ENCODE peak calls at places on chromosomes 7 and 10, in ten cellular contexts. One of them, this sample, is unnamed.

GRCh38 chr7:100490483-100491191 is 6.9 kb downstream of the NYAP1 start:
- DNase-seq in activated effector memory CD4-positive, alpha-beta T cell treated with anti-CD3 and anti-CD28 coated beads, Interleukin-2, amount 50 U/mL, for 16 hours: no peak
- DNase-seq in activated T-helper 1 cell treated with Interleukin-2 at 50 U/mL for 16 hours: no peak
- DNase-seq in Peyer's patch: no peak
- DNase-seq in fibroblast of the aortic adventitia: no peak
- DNase-seq in endothelial cell of umbilical vein: no peak
- DNase-seq in NCI-H2081: peak
- DNase-seq in activated CD8-positive, alpha-beta memory T cell treated with anti-CD3 and anti-CD28 coated beads for 1 hour: no peak
- DNase-seq in T-helper 1 cell: no peak
- DNase-seq in activated CD4-positive, alpha-beta T cell treated with anti-CD3 and anti-CD28 coated beads for 24 hours: no peak
- DNase-seq in this sample: no peak

GRCh38 chr7:51123322-51124021 is 193.1 kb downstream of the COBL start:
- DNase-seq in activated CD8-positive, alpha-beta memory T cell treated with anti-CD3 and anti-CD28 coated beads for 1 hour: no peak
- DNase-seq in activated effector memory CD4-positive, alpha-beta T cell treated with anti-CD3 and anti-CD28 coated beads, Interleukin-2, amount 50 U/mL, for 16 hours: peak
- DNase-seq in fibroblast of the aortic adventitia: peak
- DNase-seq in activated CD4-positive, alpha-beta T cell treated with anti-CD3 and anti-CD28 coated beads for 24 hours: peak
- DNase-seq in Peyer's patch: no peak
- DNase-seq in endothelial cell of umbilical vein: no peak
- DNase-seq in activated T-helper 1 cell treated with Interleukin-2 at 50 U/mL for 16 hours: no peak
- DNase-seq in T-helper 1 cell: no peak
- DNase-seq in NCI-H2081: no peak
- DNase-seq in this sample: no peak

GRCh38 chr10:90779573-90779972 is 78.3 kb downstream of the HTR7 start:
- DNase-seq in fibroblast of the aortic adventitia: no peak
- DNase-seq in T-helper 1 cell: no peak
- DNase-seq in activated CD4-positive, alpha-beta T cell treated with anti-CD3 and anti-CD28 coated beads for 24 hours: no peak
- DNase-seq in activated effector memory CD4-positive, alpha-beta T cell treated with anti-CD3 and anti-CD28 coated beads, Interleukin-2, amount 50 U/mL, for 16 hours: no peak
- DNase-seq in activated CD8-positive, alpha-beta memory T cell treated with anti-CD3 and anti-CD28 coated beads for 1 hour: no peak
- DNase-seq in activated T-helper 1 cell treated with Interleukin-2 at 50 U/mL for 16 hours: no peak
- DNase-seq in NCI-H2081: no peak
- DNase-seq in endothelial cell of umbilical vein: peak
- DNase-seq in Peyer's patch: no peak
- DNase-seq in this sample: peak

GRCh38 chr7:128221929-128222403 is 19.1 kb upstream of the LEP start:
- DNase-seq in NCI-H2081: no peak
- DNase-seq in T-helper 1 cell: no peak
- DNase-seq in fibroblast of the aortic adventitia: peak
- DNase-seq in activated CD8-positive, alpha-beta memory T cell treated with anti-CD3 and anti-CD28 coated beads for 1 hour: no peak
- DNase-seq in endothelial cell of umbilical vein: no peak
- DNase-seq in activated effector memory CD4-positive, alpha-beta T cell treated with anti-CD3 and anti-CD28 coated beads, Interleukin-2, amount 50 U/mL, for 16 hours: no peak
- DNase-seq in activated T-helper 1 cell treated with Interleukin-2 at 50 U/mL for 16 hours: no peak
- DNase-seq in activated CD4-positive, alpha-beta T cell treated with anti-CD3 and anti-CD28 coated beads for 24 hours: no peak
- DNase-seq in Peyer's patch: no peak
- DNase-seq in this sample: no peak

GRCh38 chr7:136061433-136061832 is 84.3 kb upstream of the MTPN start:
- DNase-seq in T-helper 1 cell: no peak
- DNase-seq in activated CD4-positive, alpha-beta T cell treated with anti-CD3 and anti-CD28 coated beads for 24 hours: no peak
- DNase-seq in fibroblast of the aortic adventitia: no peak
- DNase-seq in activated effector memory CD4-positive, alpha-beta T cell treated with anti-CD3 and anti-CD28 coated beads, Interleukin-2, amount 50 U/mL, for 16 hours: no peak
- DNase-seq in activated CD8-positive, alpha-beta memory T cell treated with anti-CD3 and anti-CD28 coated beads for 1 hour: no peak
- DNase-seq in Peyer's patch: no peak
- DNase-seq in activated T-helper 1 cell treated with Interleukin-2 at 50 U/mL for 16 hours: no peak
- DNase-seq in NCI-H2081: no peak
- DNase-seq in endothelial cell of umbilical vein: no peak
- DNase-seq in this sample: peak

GRCh38 chr7:106610996-106611886 is 49.7 kb downstream of the CCDC71L start:
- DNase-seq in activated CD4-positive, alpha-beta T cell treated with anti-CD3 and anti-CD28 coated beads for 24 hours: no peak
- DNase-seq in activated effector memory CD4-positive, alpha-beta T cell treated with anti-CD3 and anti-CD28 coated beads, Interleukin-2, amount 50 U/mL, for 16 hours: no peak
- DNase-seq in NCI-H2081: peak
- DNase-seq in endothelial cell of umbilical vein: no peak
- DNase-seq in Peyer's patch: no peak
- DNase-seq in activated CD8-positive, alpha-beta memory T cell treated with anti-CD3 and anti-CD28 coated beads for 1 hour: no peak
- DNase-seq in fibroblast of the aortic adventitia: peak
- DNase-seq in activated T-helper 1 cell treated with Interleukin-2 at 50 U/mL for 16 hours: no peak
- DNase-seq in T-helper 1 cell: no peak
- DNase-seq in this sample: no peak

GRCh38 chr10:129706523-129706922 is 239.5 kb downstream of the MGMT start:
- DNase-seq in Peyer's patch: no peak
- DNase-seq in NCI-H2081: no peak
- DNase-seq in activated effector memory CD4-positive, alpha-beta T cell treated with anti-CD3 and anti-CD28 coated beads, Interleukin-2, amount 50 U/mL, for 16 hours: no peak
- DNase-seq in activated T-helper 1 cell treated with Interleukin-2 at 50 U/mL for 16 hours: no peak
- DNase-seq in endothelial cell of umbilical vein: no peak
- DNase-seq in T-helper 1 cell: no peak
- DNase-seq in fibroblast of the aortic adventitia: no peak
- DNase-seq in activated CD4-positive, alpha-beta T cell treated with anti-CD3 and anti-CD28 coated beads for 24 hours: no peak
- DNase-seq in activated CD8-positive, alpha-beta memory T cell treated with anti-CD3 and anti-CD28 coated beads for 1 hour: no peak
- DNase-seq in this sample: no peak

GRCh38 chr10:8986975-8987374 is 932.5 kb downstream of the GATA3 start:
- DNase-seq in activated CD4-positive, alpha-beta T cell treated with anti-CD3 and anti-CD28 coated beads for 24 hours: no peak
- DNase-seq in NCI-H2081: no peak
- DNase-seq in T-helper 1 cell: no peak
- DNase-seq in activated T-helper 1 cell treated with Interleukin-2 at 50 U/mL for 16 hours: no peak
- DNase-seq in activated effector memory CD4-positive, alpha-beta T cell treated with anti-CD3 and anti-CD28 coated beads, Interleukin-2, amount 50 U/mL, for 16 hours: no peak
- DNase-seq in endothelial cell of umbilical vein: no peak
- DNase-seq in Peyer's patch: no peak
- DNase-seq in activated CD8-positive, alpha-beta memory T cell treated with anti-CD3 and anti-CD28 coated beads for 1 hour: no peak
- DNase-seq in fibroblast of the aortic adventitia: no peak
- DNase-seq in this sample: no peak

GRCh38 chr10:50511512-50512213 is 112.1 kb downstream of the SGMS1 start:
- DNase-seq in NCI-H2081: no peak
- DNase-seq in activated CD4-positive, alpha-beta T cell treated with anti-CD3 and anti-CD28 coated beads for 24 hours: no peak
- DNase-seq in activated effector memory CD4-positive, alpha-beta T cell treated with anti-CD3 and anti-CD28 coated beads, Interleukin-2, amount 50 U/mL, for 16 hours: peak
- DNase-seq in Peyer's patch: no peak
- DNase-seq in activated T-helper 1 cell treated with Interleukin-2 at 50 U/mL for 16 hours: no peak
- DNase-seq in T-helper 1 cell: no peak
- DNase-seq in fibroblast of the aortic adventitia: peak
- DNase-seq in activated CD8-positive, alpha-beta memory T cell treated with anti-CD3 and anti-CD28 coated beads for 1 hour: no peak
- DNase-seq in endothelial cell of umbilical vein: peak
- DNase-seq in this sample: no peak

GRCh38 chr7:100360102-100360607 is 2.2 kb downstream of the PILRB start:
- DNase-seq in activated T-helper 1 cell treated with Interleukin-2 at 50 U/mL for 16 hours: no peak
- DNase-seq in Peyer's patch: peak
- DNase-seq in endothelial cell of umbilical vein: no peak
- DNase-seq in activated effector memory CD4-positive, alpha-beta T cell treated with anti-CD3 and anti-CD28 coated beads, Interleukin-2, amount 50 U/mL, for 16 hours: no peak
- DNase-seq in T-helper 1 cell: no peak
- DNase-seq in fibroblast of the aortic adventitia: no peak
- DNase-seq in activated CD4-positive, alpha-beta T cell treated with anti-CD3 and anti-CD28 coated beads for 24 hours: no peak
- DNase-seq in activated CD8-positive, alpha-beta memory T cell treated with anti-CD3 and anti-CD28 coated beads for 1 hour: no peak
- DNase-seq in NCI-H2081: no peak
- DNase-seq in this sample: no peak

GRCh38 chr10:97514344-97514743 is 15.6 kb downstream of the UBTD1 start:
- DNase-seq in activated T-helper 1 cell treated with Interleukin-2 at 50 U/mL for 16 hours: no peak
- DNase-seq in activated CD8-positive, alpha-beta memory T cell treated with anti-CD3 and anti-CD28 coated beads for 1 hour: no peak
- DNase-seq in fibroblast of the aortic adventitia: no peak
- DNase-seq in activated effector memory CD4-positive, alpha-beta T cell treated with anti-CD3 and anti-CD28 coated beads, Interleukin-2, amount 50 U/mL, for 16 hours: peak
- DNase-seq in NCI-H2081: no peak
- DNase-seq in activated CD4-positive, alpha-beta T cell treated with anti-CD3 and anti-CD28 coated beads for 24 hours: no peak
- DNase-seq in endothelial cell of umbilical vein: no peak
- DNase-seq in Peyer's patch: no peak
- DNase-seq in T-helper 1 cell: no peak
- DNase-seq in this sample: no peak

GRCh38 chr7:148953676-148954075 is 69.6 kb upstream of the EZH2 start:
- DNase-seq in T-helper 1 cell: no peak
- DNase-seq in activated CD8-positive, alpha-beta memory T cell treated with anti-CD3 and anti-CD28 coated beads for 1 hour: no peak
- DNase-seq in activated T-helper 1 cell treated with Interleukin-2 at 50 U/mL for 16 hours: no peak
- DNase-seq in activated CD4-positive, alpha-beta T cell treated with anti-CD3 and anti-CD28 coated beads for 24 hours: no peak
- DNase-seq in fibroblast of the aortic adventitia: no peak
- DNase-seq in endothelial cell of umbilical vein: no peak
- DNase-seq in activated effector memory CD4-positive, alpha-beta T cell treated with anti-CD3 and anti-CD28 coated beads, Interleukin-2, amount 50 U/mL, for 16 hours: peak
- DNase-seq in NCI-H2081: no peak
- DNase-seq in Peyer's patch: no peak
- DNase-seq in this sample: no peak

GRCh38 chr10:119395287-119396007 is 147.1 kb downstream of the RGS10 start:
- DNase-seq in NCI-H2081: no peak
- DNase-seq in endothelial cell of umbilical vein: peak
- DNase-seq in activated effector memory CD4-positive, alpha-beta T cell treated with anti-CD3 and anti-CD28 coated beads, Interleukin-2, amount 50 U/mL, for 16 hours: no peak
- DNase-seq in Peyer's patch: peak
- DNase-seq in activated T-helper 1 cell treated with Interleukin-2 at 50 U/mL for 16 hours: no peak
- DNase-seq in fibroblast of the aortic adventitia: peak
- DNase-seq in activated CD8-positive, alpha-beta memory T cell treated with anti-CD3 and anti-CD28 coated beads for 1 hour: no peak
- DNase-seq in activated CD4-positive, alpha-beta T cell treated with anti-CD3 and anti-CD28 coated beads for 24 hours: no peak
- DNase-seq in T-helper 1 cell: no peak
- DNase-seq in this sample: no peak

GRCh38 chr10:97849491-97850402 is at the start of gene GOLGA7B:
- DNase-seq in activated T-helper 1 cell treated with Interleukin-2 at 50 U/mL for 16 hours: peak
- DNase-seq in fibroblast of the aortic adventitia: no peak
- DNase-seq in activated CD8-positive, alpha-beta memory T cell treated with anti-CD3 and anti-CD28 coated beads for 1 hour: peak
- DNase-seq in activated CD4-positive, alpha-beta T cell treated with anti-CD3 and anti-CD28 coated beads for 24 hours: peak
- DNase-seq in endothelial cell of umbilical vein: peak
- DNase-seq in T-helper 1 cell: peak
- DNase-seq in activated effector memory CD4-positive, alpha-beta T cell treated with anti-CD3 and anti-CD28 coated beads, Interleukin-2, amount 50 U/mL, for 16 hours: peak
- DNase-seq in Peyer's patch: peak
- DNase-seq in NCI-H2081: peak
- DNase-seq in this sample: peak

GRCh38 chr10:72291019-72291532 is 17.4 kb downstream of the DDIT4 start:
- DNase-seq in Peyer's patch: no peak
- DNase-seq in activated CD8-positive, alpha-beta memory T cell treated with anti-CD3 and anti-CD28 coated beads for 1 hour: no peak
- DNase-seq in T-helper 1 cell: no peak
- DNase-seq in activated CD4-positive, alpha-beta T cell treated with anti-CD3 and anti-CD28 coated beads for 24 hours: no peak
- DNase-seq in fibroblast of the aortic adventitia: no peak
- DNase-seq in activated T-helper 1 cell treated with Interleukin-2 at 50 U/mL for 16 hours: no peak
- DNase-seq in NCI-H2081: no peak
- DNase-seq in endothelial cell of umbilical vein: no peak
- DNase-seq in activated effector memory CD4-positive, alpha-beta T cell treated with anti-CD3 and anti-CD28 coated beads, Interleukin-2, amount 50 U/mL, for 16 hours: peak
- DNase-seq in this sample: no peak

GRCh38 chr10:101639141-101639900 is 51.2 kb downstream of the DPCD start:
- DNase-seq in T-helper 1 cell: no peak
- DNase-seq in NCI-H2081: no peak
- DNase-seq in activated effector memory CD4-positive, alpha-beta T cell treated with anti-CD3 and anti-CD28 coated beads, Interleukin-2, amount 50 U/mL, for 16 hours: no peak
- DNase-seq in activated T-helper 1 cell treated with Interleukin-2 at 50 U/mL for 16 hours: no peak
- DNase-seq in endothelial cell of umbilical vein: no peak
- DNase-seq in activated CD8-positive, alpha-beta memory T cell treated with anti-CD3 and anti-CD28 coated beads for 1 hour: no peak
- DNase-seq in activated CD4-positive, alpha-beta T cell treated with anti-CD3 and anti-CD28 coated beads for 24 hours: no peak
- DNase-seq in Peyer's patch: no peak
- DNase-seq in fibroblast of the aortic adventitia: no peak
- DNase-seq in this sample: no peak

GRCh38 chr7:98439484-98439883 is 38.6 kb upstream of the BAIAP2L1 start:
- DNase-seq in endothelial cell of umbilical vein: no peak
- DNase-seq in activated effector memory CD4-positive, alpha-beta T cell treated with anti-CD3 and anti-CD28 coated beads, Interleukin-2, amount 50 U/mL, for 16 hours: no peak
- DNase-seq in T-helper 1 cell: no peak
- DNase-seq in activated CD4-positive, alpha-beta T cell treated with anti-CD3 and anti-CD28 coated beads for 24 hours: no peak
- DNase-seq in Peyer's patch: no peak
- DNase-seq in activated T-helper 1 cell treated with Interleukin-2 at 50 U/mL for 16 hours: no peak
- DNase-seq in NCI-H2081: no peak
- DNase-seq in activated CD8-positive, alpha-beta memory T cell treated with anti-CD3 and anti-CD28 coated beads for 1 hour: no peak
- DNase-seq in fibroblast of the aortic adventitia: no peak
- DNase-seq in this sample: no peak

GRCh38 chr10:89659185-89660131 is 14.4 kb upstream of the PANK1 start:
- DNase-seq in T-helper 1 cell: no peak
- DNase-seq in activated T-helper 1 cell treated with Interleukin-2 at 50 U/mL for 16 hours: no peak
- DNase-seq in endothelial cell of umbilical vein: no peak
- DNase-seq in NCI-H2081: no peak
- DNase-seq in Peyer's patch: no peak
- DNase-seq in activated CD4-positive, alpha-beta T cell treated with anti-CD3 and anti-CD28 coated beads for 24 hours: no peak
- DNase-seq in activated effector memory CD4-positive, alpha-beta T cell treated with anti-CD3 and anti-CD28 coated beads, Interleukin-2, amount 50 U/mL, for 16 hours: no peak
- DNase-seq in fibroblast of the aortic adventitia: peak
- DNase-seq in activated CD8-positive, alpha-beta memory T cell treated with anti-CD3 and anti-CD28 coated beads for 1 hour: no peak
- DNase-seq in this sample: no peak

GRCh38 chr7:47531584-47532492 is 50.1 kb downstream of the TNS3 start:
- DNase-seq in activated CD8-positive, alpha-beta memory T cell treated with anti-CD3 and anti-CD28 coated beads for 1 hour: no peak
- DNase-seq in Peyer's patch: peak
- DNase-seq in activated T-helper 1 cell treated with Interleukin-2 at 50 U/mL for 16 hours: no peak
- DNase-seq in endothelial cell of umbilical vein: no peak
- DNase-seq in activated effector memory CD4-positive, alpha-beta T cell treated with anti-CD3 and anti-CD28 coated beads, Interleukin-2, amount 50 U/mL, for 16 hours: no peak
- DNase-seq in fibroblast of the aortic adventitia: no peak
- DNase-seq in NCI-H2081: no peak
- DNase-seq in T-helper 1 cell: no peak
- DNase-seq in activated CD4-positive, alpha-beta T cell treated with anti-CD3 and anti-CD28 coated beads for 24 hours: no peak
- DNase-seq in this sample: no peak

GRCh38 chr7:151808296-151809155 is 68.4 kb downstream of the PRKAG2 start:
- DNase-seq in activated CD8-positive, alpha-beta memory T cell treated with anti-CD3 and anti-CD28 coated beads for 1 hour: no peak
- DNase-seq in T-helper 1 cell: no peak
- DNase-seq in activated T-helper 1 cell treated with Interleukin-2 at 50 U/mL for 16 hours: no peak
- DNase-seq in activated effector memory CD4-positive, alpha-beta T cell treated with anti-CD3 and anti-CD28 coated beads, Interleukin-2, amount 50 U/mL, for 16 hours: no peak
- DNase-seq in fibroblast of the aortic adventitia: no peak
- DNase-seq in Peyer's patch: peak
- DNase-seq in NCI-H2081: no peak
- DNase-seq in activated CD4-positive, alpha-beta T cell treated with anti-CD3 and anti-CD28 coated beads for 24 hours: no peak
- DNase-seq in endothelial cell of umbilical vein: no peak
- DNase-seq in this sample: peak

GRCh38 chr7:11297764-11298163 is 324.1 kb downstream of the PHF14 start:
- DNase-seq in fibroblast of the aortic adventitia: peak
- DNase-seq in activated CD4-positive, alpha-beta T cell treated with anti-CD3 and anti-CD28 coated beads for 24 hours: no peak
- DNase-seq in activated CD8-positive, alpha-beta memory T cell treated with anti-CD3 and anti-CD28 coated beads for 1 hour: no peak
- DNase-seq in endothelial cell of umbilical vein: no peak
- DNase-seq in activated T-helper 1 cell treated with Interleukin-2 at 50 U/mL for 16 hours: no peak
- DNase-seq in T-helper 1 cell: no peak
- DNase-seq in Peyer's patch: no peak
- DNase-seq in activated effector memory CD4-positive, alpha-beta T cell treated with anti-CD3 and anti-CD28 coated beads, Interleukin-2, amount 50 U/mL, for 16 hours: no peak
- DNase-seq in NCI-H2081: no peak
- DNase-seq in this sample: no peak

GRCh38 chr7:149880871-149881301 is 7.1 kb downstream of the ATP6V0E2 start:
- DNase-seq in fibroblast of the aortic adventitia: peak
- DNase-seq in Peyer's patch: no peak
- DNase-seq in activated CD4-positive, alpha-beta T cell treated with anti-CD3 and anti-CD28 coated beads for 24 hours: no peak
- DNase-seq in activated T-helper 1 cell treated with Interleukin-2 at 50 U/mL for 16 hours: no peak
- DNase-seq in T-helper 1 cell: no peak
- DNase-seq in activated CD8-positive, alpha-beta memory T cell treated with anti-CD3 and anti-CD28 coated beads for 1 hour: no peak
- DNase-seq in endothelial cell of umbilical vein: no peak
- DNase-seq in activated effector memory CD4-positive, alpha-beta T cell treated with anti-CD3 and anti-CD28 coated beads, Interleukin-2, amount 50 U/mL, for 16 hours: no peak
- DNase-seq in NCI-H2081: no peak
- DNase-seq in this sample: no peak

GRCh38 chr10:104350146-104350635 is 3.4 kb upstream of the CFAP58 start:
- DNase-seq in NCI-H2081: peak
- DNase-seq in activated CD8-positive, alpha-beta memory T cell treated with anti-CD3 and anti-CD28 coated beads for 1 hour: no peak
- DNase-seq in T-helper 1 cell: no peak
- DNase-seq in activated T-helper 1 cell treated with Interleukin-2 at 50 U/mL for 16 hours: no peak
- DNase-seq in endothelial cell of umbilical vein: peak
- DNase-seq in fibroblast of the aortic adventitia: peak
- DNase-seq in activated effector memory CD4-positive, alpha-beta T cell treated with anti-CD3 and anti-CD28 coated beads, Interleukin-2, amount 50 U/mL, for 16 hours: no peak
- DNase-seq in activated CD4-positive, alpha-beta T cell treated with anti-CD3 and anti-CD28 coated beads for 24 hours: no peak
- DNase-seq in Peyer's patch: no peak
- DNase-seq in this sample: peak

GRCh38 chr7:112160130-112160770 is 45.9 kb downstream of the DOCK4 start:
- DNase-seq in activated T-helper 1 cell treated with Interleukin-2 at 50 U/mL for 16 hours: no peak
- DNase-seq in Peyer's patch: no peak
- DNase-seq in fibroblast of the aortic adventitia: peak
- DNase-seq in activated CD4-positive, alpha-beta T cell treated with anti-CD3 and anti-CD28 coated beads for 24 hours: no peak
- DNase-seq in endothelial cell of umbilical vein: peak
- DNase-seq in NCI-H2081: no peak
- DNase-seq in activated CD8-positive, alpha-beta memory T cell treated with anti-CD3 and anti-CD28 coated beads for 1 hour: no peak
- DNase-seq in activated effector memory CD4-positive, alpha-beta T cell treated with anti-CD3 and anti-CD28 coated beads, Interleukin-2, amount 50 U/mL, for 16 hours: no peak
- DNase-seq in T-helper 1 cell: no peak
- DNase-seq in this sample: peak

GRCh38 chr7:27690649-27691048 is 28.0 kb upstream of the HIBADH start:
- DNase-seq in activated T-helper 1 cell treated with Interleukin-2 at 50 U/mL for 16 hours: no peak
- DNase-seq in activated CD8-positive, alpha-beta memory T cell treated with anti-CD3 and anti-CD28 coated beads for 1 hour: no peak
- DNase-seq in T-helper 1 cell: no peak
- DNase-seq in activated effector memory CD4-positive, alpha-beta T cell treated with anti-CD3 and anti-CD28 coated beads, Interleukin-2, amount 50 U/mL, for 16 hours: no peak
- DNase-seq in NCI-H2081: no peak
- DNase-seq in Peyer's patch: no peak
- DNase-seq in endothelial cell of umbilical vein: no peak
- DNase-seq in fibroblast of the aortic adventitia: no peak
- DNase-seq in activated CD4-positive, alpha-beta T cell treated with anti-CD3 and anti-CD28 coated beads for 24 hours: no peak
- DNase-seq in this sample: no peak

GRCh38 chr7:151255390-151255789 is 6.9 kb upstream of the SMARCD3 start:
- DNase-seq in activated effector memory CD4-positive, alpha-beta T cell treated with anti-CD3 and anti-CD28 coated beads, Interleukin-2, amount 50 U/mL, for 16 hours: no peak
- DNase-seq in Peyer's patch: no peak
- DNase-seq in activated T-helper 1 cell treated with Interleukin-2 at 50 U/mL for 16 hours: no peak
- DNase-seq in endothelial cell of umbilical vein: no peak
- DNase-seq in T-helper 1 cell: no peak
- DNase-seq in activated CD8-positive, alpha-beta memory T cell treated with anti-CD3 and anti-CD28 coated beads for 1 hour: no peak
- DNase-seq in activated CD4-positive, alpha-beta T cell treated with anti-CD3 and anti-CD28 coated beads for 24 hours: no peak
- DNase-seq in fibroblast of the aortic adventitia: no peak
- DNase-seq in NCI-H2081: no peak
- DNase-seq in this sample: no peak

This sample was measured in NCI-H82.